ENCODE peak calls at places on chromosome X, in seven cellular contexts. V is kidney tubule cell; Q is stimulated activated CD8-positive, alpha-beta memory T cell treated with anti-CD3 and anti-CD28 coated beads, Interleukin-4, amount 100 ng/mL, for 4 hours; B is adrenal gland; I is HEK293T; C is PC-9; O is stimulated activated naive CD8-positive, alpha-beta T cell treated with anti-CD3 and anti-CD28 coated beads, Interleukin-15, Interleukin-2, amounts not matched to agents 100 U/mL and 50 U/mL, for 24 hours. T is an unnamed sample.

GRCh38 chrX:154733072-154733425 is 17.8 kb downstream of the GAB3 start:
- DNase-seq in V (peak; percentile 33), Q (no peak), B (no peak), I (no peak), C (no peak), O (no peak), T (no peak)

GRCh38 chrX:109270580-109271484 is 211.1 kb downstream of the GUCY2F start:
- DNase-seq in V (peak; percentile 89), Q (no peak), B (no peak), I (no peak), C (no peak), O (peak; percentile 31), T (no peak)

GRCh38 chrX:19198448-19198847 is 76.2 kb upstream of the ADGRG2 start:
- DNase-seq in V (no peak), Q (no peak), B (no peak), I (no peak), C (no peak), O (no peak), T (no peak)

GRCh38 chrX:88424541-88424940 is 322.5 kb upstream of the CPXCR1 start:
- DNase-seq in V (no peak), Q (no peak), B (no peak), I (no peak), C (no peak), O (no peak), T (no peak)

GRCh38 chrX:80138938-80139337 is 124.4 kb downstream of the TBX22 start:
- DNase-seq in V (no peak), Q (no peak), B (no peak), I (no peak), C (no peak), O (no peak), T (no peak)

GRCh38 chrX:9562851-9563250 is 98.0 kb downstream of the TBL1X start:
- DNase-seq in V (peak; percentile 94), Q (no peak), B (peak; percentile 67), I (no peak), C (peak; percentile 60), O (no peak), T (no peak)

GRCh38 chrX:49165901-49166881 is 3.6 kb downstream of the MAGIX start:
- DNase-seq in V (peak; percentile 81), Q (peak; percentile 53), B (peak; percentile 88), I (peak; percentile 39), C (no peak), O (peak; percentile 78), T (peak; percentile 74)

GRCh38 chrX:104141087-104141760 is 15.6 kb downstream of the SLC25A53 start:
- DNase-seq in V (no peak), Q (no peak), B (no peak), I (no peak), C (no peak), O (no peak), T (no peak)

GRCh38 chrX:110045988-110046387 is 43.1 kb downstream of the TMEM164 start:
- DNase-seq in V (no peak), Q (no peak), B (no peak), I (no peak), C (no peak), O (no peak), T (no peak)

GRCh38 chrX:71604796-71605568 is 13.3 kb downstream of the CXCR3 start:
- DNase-seq in V (no peak), Q (no peak), B (no peak), I (no peak), C (no peak), O (no peak), T (no peak)

GRCh38 chrX:113804293-113804692 is 779.6 kb upstream of the HTR2C start:
- DNase-seq in V (no peak), Q (no peak), B (no peak), I (no peak), C (no peak), O (no peak), T (no peak)

GRCh38 chrX:53089224-53089842 is 4.6 kb upstream of the KANTR start:
- DNase-seq in V (peak; percentile 70), Q (no peak), B (peak; percentile 66), I (peak; percentile 57), C (peak; percentile 43), O (peak; percentile 37), T (peak; percentile 52)

GRCh38 chrX:123648028-123648810 is 84.6 kb downstream of the THOC2 start:
- DNase-seq in V (peak; percentile 77), Q (no peak), B (no peak), I (peak; percentile 58), C (no peak), O (peak; percentile 3), T (no peak)

GRCh38 chrX:24870143-24870542 is 145.6 kb downstream of the ARX start:
- DNase-seq in V (peak; percentile 75), Q (no peak), B (no peak), I (no peak), C (peak; percentile 29), O (no peak), T (no peak)

GRCh38 chrX:49204017-49204416 is 4.0 kb upstream of the SYP start:
- DNase-seq in V (no peak), Q (no peak), B (no peak), I (no peak), C (no peak), O (no peak), T (no peak)

GRCh38 chrX:40084471-40084870 is 13.3 kb downstream of the BCOR start:
- DNase-seq in V (no peak), Q (no peak), B (no peak), I (no peak), C (no peak), O (no peak), T (no peak)

GRCh38 chrX:1385251-1385794 is 6.6 kb downstream of the SLC25A6 start:
- DNase-seq in V (no peak), Q (no peak), B (no peak), I (peak; percentile 1), C (no peak), O (peak; percentile 16), T (peak; percentile 7)

GRCh38 chrX:38206542-38206941 is 14.1 kb downstream of the SRPX start:
- DNase-seq in V (no peak), Q (no peak), B (no peak), I (no peak), C (no peak), O (no peak), T (no peak)

GRCh38 chrX:68196939-68197791 is 236.1 kb downstream of the OPHN1 start:
- DNase-seq in V (peak; percentile 70), Q (no peak), B (peak; percentile 36), I (peak; percentile 74), C (peak; percentile 39), O (peak; percentile 5), T (peak; percentile 22)

GRCh38 chrX:100413231-100413630 is 3.2 kb upstream of the PCDH19 start:
- DNase-seq in V (peak; percentile 64), Q (no peak), B (peak; percentile 56), I (peak; percentile 66), C (peak; percentile 27), O (no peak), T (peak; percentile 32)

GRCh38 chrX:125293792-125294780 is 25.6 kb upstream of the TEX13C start:
- DNase-seq in V (peak; percentile 50), Q (no peak), B (no peak), I (no peak), C (no peak), O (no peak), T (no peak)

GRCh38 chrX:106955004-106955772 is 35.0 kb downstream of the CLDN2 start:
- DNase-seq in V (peak; percentile 20), Q (no peak), B (no peak), I (no peak), C (no peak), O (no peak), T (no peak)

GRCh38 chrX:32744906-32745305 is 466.4 kb downstream of the DMD start:
- DNase-seq in V (no peak), Q (no peak), B (no peak), I (no peak), C (no peak), O (no peak), T (no peak)

GRCh38 chrX:39896951-39897740 is 200.6 kb downstream of the BCOR start:
- DNase-seq in V (peak; percentile 82), Q (no peak), B (no peak), I (peak; percentile 30), C (no peak), O (no peak), T (no peak)

GRCh38 chrX:148865237-148865636 is 364.8 kb downstream of the AFF2 start:
- DNase-seq in V (no peak), Q (no peak), B (no peak), I (no peak), C (no peak), O (no peak), T (no peak)

GRCh38 chrX:30935985-30936384 is 46.9 kb upstream of the TAB3 start:
- DNase-seq in V (peak; percentile 50), Q (no peak), B (peak; percentile 33), I (peak; percentile 56), C (peak; percentile 17), O (no peak), T (no peak)

GRCh38 chrX:65644621-65645287 is 22.7 kb upstream of the MSN start:
- DNase-seq in V (peak; percentile 76), Q (no peak), B (peak; percentile 89), I (no peak), C (peak; percentile 58), O (peak; percentile 22), T (no peak)

GRCh38 chrX:1462596-1463251 is 10.0 kb upstream of the ASMTL start:
- DNase-seq in V (peak; percentile 33), Q (peak; percentile 53), B (peak; percentile 41), I (no peak), C (no peak), O (peak; percentile 63), T (peak; percentile 2)

GRCh38 chrX:24515447-24515846 is 50.4 kb downstream of the PDK3 start:
- DNase-seq in V (no peak), Q (no peak), B (no peak), I (no peak), C (no peak), O (no peak), T (no peak)

GRCh38 chrX:30967516-30967915 is 78.5 kb upstream of the TAB3 start:
- DNase-seq in V (no peak), Q (no peak), B (no peak), I (no peak), C (no peak), O (no peak), T (no peak)

GRCh38 chrX:14916017-14916674 is 42.9 kb downstream of the MOSPD2 start:
- DNase-seq in V (peak; percentile 50), Q (no peak), B (peak; percentile 28), I (no peak), C (no peak), O (no peak), T (no peak)

GRCh38 chrX:96703816-96704215 is 19.2 kb downstream of the DIAPH2 start:
- DNase-seq in V (no peak), Q (no peak), B (no peak), I (no peak), C (no peak), O (no peak), T (no peak)

T was measured in DND-41.